ENCODE peak calls at places on chromosomes 11 and 22, in five cellular contexts. B, L, X, V and W are unnamed samples.

GRCh38 chr11:126059238-126059761 is 3.4 kb downstream of the CDON start:
- DNase-seq in B (no peak), L (no peak), X (no peak), V (no peak), W (no peak)

GRCh38 chr11:87425391-87425790 is 387.7 kb downstream of the TMEM135 start:
- DNase-seq in L (no peak), X (peak), B (no peak), V (no peak), W (no peak)

GRCh38 chr11:127411283-127411682 is 410.7 kb upstream of the KIRREL3 start:
- DNase-seq in V (no peak), B (no peak), X (no peak), L (no peak), W (no peak)

GRCh38 chr11:75499423-75500305 is 26.1 kb downstream of the GDPD5 start:
- DNase-seq in X (peak), L (peak), B (peak), V (no peak), W (no peak)

GRCh38 chr22:22043296-22044078 is 60.9 kb upstream of the TOP3B start:
- DNase-seq in B (no peak), V (no peak), L (no peak), X (no peak), W (no peak)

GRCh38 chr11:131980878-131981668 is 610.7 kb downstream of the NTM start:
- DNase-seq in V (no peak), X (no peak), L (no peak), B (no peak), W (no peak)

GRCh38 chr11:2797741-2798361 is 87.7 kb downstream of the CDKN1C start:
- DNase-seq in X (no peak), L (no peak), B (no peak), V (peak), W (peak)

GRCh38 chr11:3669742-3670183 is 1.4 kb downstream of the CHRNA10 start:
- DNase-seq in V (no peak), B (no peak), L (no peak), X (no peak), W (no peak)

GRCh38 chr11:127926721-127927120 is 660.6 kb downstream of the ETS1 start:
- DNase-seq in B (no peak), L (no peak), X (no peak), V (no peak), W (no peak)

GRCh38 chr11:61902313-61902712 is 11.0 kb upstream of the FADS3 start:
- DNase-seq in V (no peak), L (no peak), X (no peak), B (no peak), W (no peak)

GRCh38 chr11:2462986-2463765 is 18.4 kb downstream of the KCNQ1 start:
- DNase-seq in V (peak), B (no peak), X (no peak), L (no peak), W (no peak)

GRCh38 chr11:8672346-8672745 is 10.1 kb downstream of the TRIM66 start:
- DNase-seq in X (no peak), B (no peak), V (no peak), L (no peak), W (no peak)

GRCh38 chr22:31628969-31629723 is 32.9 kb downstream of the PISD start:
- DNase-seq in V (peak), B (no peak), L (no peak), X (no peak), W (no peak)

GRCh38 chr11:28072321-28072720 is 35.6 kb downstream of the KIF18A start:
- DNase-seq in X (no peak), V (no peak), L (peak), B (no peak), W (no peak)

GRCh38 chr11:68014157-68014965 is 4.2 kb downstream of the ALDH3B1 start:
- DNase-seq in B (peak), X (peak), V (no peak), L (peak), W (peak)

GRCh38 chr11:91717169-91717568 is 507.4 kb upstream of the FAT3 start:
- DNase-seq in X (no peak), V (no peak), L (no peak), B (no peak), W (no peak)

GRCh38 chr11:60864856-60865513 is 2.4 kb upstream of the ZP1 start:
- DNase-seq in L (no peak), V (peak), B (no peak), X (no peak), W (peak)

GRCh38 chr22:49623715-49624114 is 204.0 kb downstream of the BRD1 start:
- DNase-seq in V (peak), B (no peak), L (no peak), X (no peak), W (peak)

GRCh38 chr11:80970016-80970516 is 1529.2 kb upstream of the TENM4 start:
- DNase-seq in L (no peak), X (no peak), B (no peak), V (no peak), W (no peak)

GRCh38 chr11:967995-968751 is 42.5 kb downstream of the AP2A2 start:
- DNase-seq in B (no peak), L (no peak), V (peak), X (no peak), W (no peak)

GRCh38 chr11:63834532-63835155 is 4.3 kb upstream of the MARK2 start:
- DNase-seq in V (no peak), L (no peak), X (no peak), B (no peak), W (peak)

GRCh38 chr11:116590844-116591575 is 181.8 kb downstream of the BUD13 start:
- DNase-seq in V (peak), B (no peak), X (no peak), L (no peak), W (peak)

GRCh38 chr22:28005513-28005912 is 86.5 kb upstream of the PITPNB start:
- DNase-seq in V (no peak), X (no peak), B (no peak), L (no peak), W (no peak)

GRCh38 chr11:85307381-85307780 is 319.8 kb downstream of the DLG2 start:
- DNase-seq in V (no peak), B (no peak), L (peak), X (no peak), W (no peak)

GRCh38 chr11:69425895-69426544 is 55.4 kb upstream of the LINC01488 start:
- DNase-seq in B (no peak), X (no peak), V (peak), L (no peak), W (peak)

GRCh38 chr11:57763568-57763967 is 2.0 kb downstream of the CTNND1 start:
- DNase-seq in V (no peak), L (peak), X (peak), B (peak), W (no peak)

GRCh38 chr11:113263458-113264095 is 50.8 kb upstream of the TTC12 start:
- DNase-seq in L (no peak), X (no peak), B (no peak), V (no peak), W (no peak)

GRCh38 chr22:26666035-26666338 is 8.6 kb downstream of the MIAT start:
- DNase-seq in L (peak), V (peak), B (no peak), X (peak), W (no peak)

GRCh38 chr11:2944953-2945756 is 15.9 kb upstream of the PHLDA2 start:
- DNase-seq in V (peak), B (no peak), X (peak), L (peak), W (no peak)

GRCh38 chr11:27405134-27405533 is 42.1 kb upstream of the CCDC34 start:
- DNase-seq in X (no peak), B (no peak), L (no peak), V (no peak), W (no peak)

GRCh38 chr11:2194877-2195755 is 23.5 kb upstream of the TH start:
- DNase-seq in V (no peak), L (peak), X (peak), B (no peak), W (no peak)

GRCh38 chr11:60511393-60511792 is 3.8 kb upstream of the MS4A13 start:
- DNase-seq in V (no peak), L (no peak), B (no peak), X (no peak), W (no peak)

GRCh38 chr11:11407738-11408084 is 54.7 kb upstream of the CSNK2A3 start:
- DNase-seq in X (no peak), B (no peak), L (no peak), V (no peak), W (no peak)

GRCh38 chr11:119481021-119481666 is 58.2 kb upstream of the THY1 start:
- DNase-seq in L (peak), B (peak), X (peak), V (peak), W (no peak)

GRCh38 chr11:119483341-119483880 is 60.4 kb upstream of the THY1 start:
- DNase-seq in B (no peak), V (peak), L (no peak), X (no peak), W (peak)

GRCh38 chr11:119480375-119481020 is 57.5 kb upstream of the THY1 start:
- DNase-seq in V (no peak), X (no peak), L (no peak), B (no peak), W (no peak)

GRCh38 chr11:119482561-119483001 is 59.6 kb upstream of the THY1 start:
- DNase-seq in X (no peak), V (peak), L (no peak), B (no peak), W (no peak)

GRCh38 chr11:119481667-119482400 is 58.9 kb upstream of the THY1 start:
- DNase-seq in X (no peak), L (no peak), B (no peak), V (peak), W (no peak)
- TF ChIP-seq CTCF in X (no peak), L (no peak), B (peak), V (no peak), W (peak)

DNA sequence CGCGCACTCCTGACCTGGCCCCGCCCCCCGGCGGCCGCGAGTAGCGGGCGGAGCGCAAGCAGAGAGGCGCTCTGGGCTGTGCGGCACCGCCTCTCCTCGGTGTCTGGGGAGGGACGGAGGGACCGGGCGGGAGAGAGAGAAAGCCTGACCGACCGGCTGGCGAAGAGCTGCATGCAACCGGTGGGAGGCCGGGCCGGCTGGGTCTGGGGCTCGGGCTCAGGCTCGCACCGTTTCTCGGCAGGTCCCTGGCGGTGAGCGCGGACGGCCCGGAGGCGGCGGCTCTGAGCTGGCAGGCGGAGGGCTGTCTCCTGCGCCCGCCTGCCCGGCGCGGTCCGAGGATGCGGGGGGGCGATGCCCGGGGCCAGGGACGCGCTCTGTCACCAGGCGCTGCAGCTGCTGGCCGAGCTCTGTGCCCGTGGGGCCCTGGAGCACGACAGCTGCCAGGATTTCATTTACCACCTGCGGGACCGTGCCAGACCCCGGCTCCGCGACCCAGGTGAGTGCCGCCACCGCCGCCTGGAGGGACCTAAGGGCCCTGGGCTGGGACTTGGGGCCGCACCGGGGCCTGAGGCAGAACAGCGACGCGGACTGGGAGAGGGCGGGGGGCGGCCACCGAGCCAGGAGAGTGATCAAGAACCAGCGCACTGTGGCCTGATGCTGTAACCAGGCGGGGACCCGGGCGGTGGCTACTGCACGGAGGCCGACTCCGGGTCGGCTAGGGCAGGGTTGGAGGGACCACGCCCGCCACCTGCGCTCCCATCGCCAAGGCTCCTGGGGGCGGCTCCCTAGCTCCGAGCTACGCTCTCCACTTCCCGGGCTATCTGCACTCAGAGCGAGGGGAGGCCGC is at the start of gene SYT9:
- DNase-seq in B (peak), V (peak), L (peak), X (peak), W (peak)
- TF ChIP-seq CTCF in B (no peak), V (no peak), L (no peak), X (no peak), W (peak)

GRCh38 chr22:39686178-39686620 is 115.6 kb downstream of the CACNA1I start:
- DNase-seq in X (no peak), L (no peak), V (no peak), B (no peak), W (no peak)

GRCh38 chr22:39684702-39685281 is 114.2 kb downstream of the CACNA1I start:
- DNase-seq in B (no peak), X (no peak), V (no peak), L (no peak), W (no peak)

GRCh38 chr22:39683639-39684038 is 113.1 kb downstream of the CACNA1I start:
- DNase-seq in X (no peak), L (no peak), V (no peak), B (no peak), W (no peak)

GRCh38 chr22:39686776-39687525 is 116.4 kb downstream of the CACNA1I start:
- DNase-seq in B (no peak), X (no peak), V (no peak), L (no peak), W (no peak)

DNA sequence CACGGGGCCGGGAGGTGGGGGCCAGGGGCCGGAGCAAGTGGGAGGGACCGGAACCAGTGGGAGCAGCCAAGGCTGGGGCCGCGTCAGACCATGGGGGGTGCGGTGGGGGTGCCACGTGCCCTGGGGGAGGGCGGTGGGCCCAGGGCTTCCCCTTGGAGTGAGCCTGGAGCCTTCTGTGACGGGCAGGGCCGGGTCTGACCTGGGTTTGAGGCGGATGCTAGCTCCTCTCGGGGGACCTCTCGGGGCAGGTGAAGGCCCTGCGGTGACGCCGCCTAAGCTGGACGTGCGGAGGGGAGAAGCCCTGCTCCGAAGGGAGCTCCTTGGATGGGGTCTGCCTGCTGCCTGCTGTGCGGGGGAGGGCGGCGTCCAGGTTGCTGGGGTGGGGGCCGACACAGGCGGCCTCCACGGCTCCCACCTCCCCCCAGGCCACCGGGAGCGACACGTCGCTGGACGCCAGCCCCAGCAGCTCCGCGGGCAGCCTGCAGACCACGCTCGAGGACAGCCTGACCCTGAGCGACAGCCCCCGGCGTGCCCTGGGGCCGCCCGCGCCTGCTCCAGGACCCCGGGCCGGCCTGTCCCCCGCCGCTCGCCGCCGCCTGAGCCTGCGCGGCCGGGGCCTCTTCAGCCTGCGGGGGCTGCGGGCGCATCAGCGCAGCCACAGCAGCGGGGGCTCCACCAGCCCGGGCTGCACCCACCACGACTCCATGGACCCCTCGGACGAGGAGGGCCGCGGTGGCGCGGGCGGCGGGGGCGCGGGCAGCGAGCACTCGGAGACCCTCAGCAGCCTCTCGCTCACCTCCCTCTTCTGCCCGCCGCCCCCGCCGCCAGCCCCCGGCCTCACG is 115.0 kb downstream of the CACNA1I start:
- DNase-seq in L (no peak), V (no peak), B (no peak), X (no peak), W (no peak)
- TF ChIP-seq CTCF in L (no peak), V (no peak), B (no peak), X (no peak), W (no peak)

GRCh38 chr11:12411806-12412727 is 34.7 kb downstream of the PARVA start:
- DNase-seq in X (peak), L (peak), V (no peak), B (peak), W (no peak)

GRCh38 chr11:12411395-12411794 is 34.0 kb downstream of the PARVA start:
- DNase-seq in L (no peak), B (no peak), X (no peak), V (no peak), W (no peak)

GRCh38 chr11:12408156-12408770 is 30.9 kb downstream of the PARVA start:
- DNase-seq in V (no peak), B (no peak), L (no peak), X (no peak), W (no peak)

GRCh38 chr11:12409621-12410005 is 32.2 kb downstream of the PARVA start:
- DNase-seq in X (no peak), L (no peak), B (no peak), V (no peak), W (no peak)

GRCh38 chr11:12410006-12410728 is 32.8 kb downstream of the PARVA start:
- DNase-seq in B (no peak), V (no peak), L (peak), X (no peak), W (no peak)
- TF ChIP-seq CTCF in B (no peak), V (no peak), L (no peak), X (peak), W (peak)

GRCh38 chr11:124108158-124108557 is 7.1 kb upstream of the VWA5A start:
- DNase-seq in B (no peak), X (no peak), L (peak), V (no peak), W (no peak)
- TF ChIP-seq CTCF in B (no peak), X (peak), L (peak), V (no peak), W (peak)

DNA sequence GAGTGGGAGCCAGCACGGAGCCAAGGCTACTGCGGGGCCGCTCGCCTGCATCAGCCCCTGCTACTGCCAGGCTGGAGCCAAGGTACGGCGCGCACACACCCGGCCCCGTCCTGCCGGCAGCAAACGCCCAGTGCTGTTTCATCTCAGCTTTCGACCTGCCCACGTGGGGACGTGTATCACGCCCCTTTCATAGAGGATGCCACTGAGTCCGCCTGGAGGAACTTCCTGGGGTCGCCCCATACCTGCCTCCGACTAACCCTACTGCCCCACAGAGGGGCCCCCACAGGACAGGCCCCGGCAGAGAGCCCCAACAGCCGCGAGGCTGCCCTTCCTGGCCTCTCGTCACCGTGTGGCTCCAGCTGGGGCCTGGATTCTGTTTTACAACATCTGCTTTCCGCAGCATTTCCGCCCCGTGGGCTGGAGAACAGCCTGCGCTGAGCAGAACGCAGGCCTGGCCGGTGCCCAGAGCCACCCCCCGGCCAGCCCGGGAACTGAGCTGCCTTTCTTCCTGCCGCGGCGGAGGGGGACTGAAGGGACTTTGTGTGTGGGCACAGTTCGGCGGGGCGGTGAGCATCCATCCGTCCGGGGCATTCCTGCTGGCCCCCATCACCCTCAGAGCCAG is 22.9 kb upstream of the ARHGAP8 start:
- DNase-seq in B (no peak), X (peak), V (peak), L (peak), W (no peak)
- TF ChIP-seq CTCF in B (no peak), X (peak), V (peak), L (peak), W (peak)